ENCODE peak calls at places on chromosome 6, in six cellular contexts. One of them, this sample, is unnamed.

GRCh38 chr6:43437700-43438099 is 10.4 kb downstream of the ABCC10 start:
- DNase-seq in heart left ventricle: no peak
- DNase-seq in aorta: peak; percentile 15
- DNase-seq in neuronal stem cell: no peak
- DNase-seq in CD4-positive, alpha-beta memory T cell: no peak
- DNase-seq in psoas muscle: no peak
- DNase-seq in this sample: no peak

GRCh38 chr6:133817460-133818047 is 71.4 kb upstream of the TCF21 start:
- DNase-seq in heart left ventricle: no peak
- DNase-seq in aorta: no peak
- DNase-seq in neuronal stem cell: no peak
- DNase-seq in CD4-positive, alpha-beta memory T cell: peak; percentile 47
- DNase-seq in psoas muscle: no peak
- DNase-seq in this sample: no peak

GRCh38 chr6:138461647-138462046 is 37.6 kb downstream of the NHSL1 start:
- DNase-seq in heart left ventricle: no peak
- DNase-seq in aorta: no peak
- DNase-seq in neuronal stem cell: no peak
- DNase-seq in CD4-positive, alpha-beta memory T cell: no peak
- DNase-seq in psoas muscle: no peak
- DNase-seq in this sample: no peak

GRCh38 chr6:6221829-6222535 is 98.5 kb downstream of the F13A1 start:
- DNase-seq in heart left ventricle: no peak
- DNase-seq in aorta: no peak
- DNase-seq in neuronal stem cell: no peak
- DNase-seq in CD4-positive, alpha-beta memory T cell: no peak
- DNase-seq in psoas muscle: no peak
- DNase-seq in this sample: no peak

GRCh38 chr6:624979-625378 is 31.9 kb downstream of the HUS1B start:
- DNase-seq in heart left ventricle: no peak
- DNase-seq in aorta: no peak
- DNase-seq in neuronal stem cell: no peak
- DNase-seq in CD4-positive, alpha-beta memory T cell: no peak
- DNase-seq in psoas muscle: no peak
- DNase-seq in this sample: no peak

GRCh38 chr6:13813621-13814175 is 659 bp downstream of the MCUR1 start:
- DNase-seq in heart left ventricle: peak; percentile 79
- DNase-seq in aorta: peak; percentile 90
- DNase-seq in neuronal stem cell: peak; percentile 78
- DNase-seq in CD4-positive, alpha-beta memory T cell: no peak
- DNase-seq in psoas muscle: peak; percentile 77
- DNase-seq in this sample: peak; percentile 89

GRCh38 chr6:72182337-72183246 is 296.2 kb downstream of the RIMS1 start:
- DNase-seq in heart left ventricle: no peak
- DNase-seq in aorta: no peak
- DNase-seq in neuronal stem cell: peak; percentile 58
- DNase-seq in CD4-positive, alpha-beta memory T cell: no peak
- DNase-seq in psoas muscle: peak; percentile 52
- DNase-seq in this sample: peak; percentile 66

GRCh38 chr6:42864602-42865001 is 14.8 kb upstream of the RPL7L1 start:
- DNase-seq in heart left ventricle: no peak
- DNase-seq in aorta: peak; percentile 87
- DNase-seq in neuronal stem cell: no peak
- DNase-seq in CD4-positive, alpha-beta memory T cell: no peak
- DNase-seq in psoas muscle: peak; percentile 60
- DNase-seq in this sample: no peak

GRCh38 chr6:3135668-3136297 is 17.3 kb downstream of the BPHL start:
- DNase-seq in heart left ventricle: no peak
- DNase-seq in aorta: no peak
- DNase-seq in neuronal stem cell: no peak
- DNase-seq in CD4-positive, alpha-beta memory T cell: no peak
- DNase-seq in psoas muscle: no peak
- DNase-seq in this sample: no peak

GRCh38 chr6:89066929-89067646 is 13.5 kb upstream of the PNRC1 start:
- DNase-seq in heart left ventricle: no peak
- DNase-seq in aorta: no peak
- DNase-seq in neuronal stem cell: no peak
- DNase-seq in CD4-positive, alpha-beta memory T cell: no peak
- DNase-seq in psoas muscle: no peak
- DNase-seq in this sample: no peak

GRCh38 chr6:132084811-132085509 is 133.8 kb upstream of the CCN2 start:
- DNase-seq in heart left ventricle: no peak
- DNase-seq in aorta: no peak
- DNase-seq in neuronal stem cell: no peak
- DNase-seq in CD4-positive, alpha-beta memory T cell: no peak
- DNase-seq in psoas muscle: no peak
- DNase-seq in this sample: peak; percentile 32

GRCh38 chr6:74249658-74250057 is 553.7 kb downstream of the CD109 start:
- DNase-seq in heart left ventricle: no peak
- DNase-seq in aorta: no peak
- DNase-seq in neuronal stem cell: no peak
- DNase-seq in CD4-positive, alpha-beta memory T cell: no peak
- DNase-seq in psoas muscle: no peak
- DNase-seq in this sample: no peak

GRCh38 chr6:167336818-167337217 is 11.9 kb downstream of the TTLL2 start:
- DNase-seq in heart left ventricle: no peak
- DNase-seq in aorta: no peak
- DNase-seq in neuronal stem cell: no peak
- DNase-seq in CD4-positive, alpha-beta memory T cell: no peak
- DNase-seq in psoas muscle: no peak
- DNase-seq in this sample: peak; percentile 67

GRCh38 chr6:156685823-156686428 is 91.3 kb upstream of the ARID1B start:
- DNase-seq in heart left ventricle: no peak
- DNase-seq in aorta: no peak
- DNase-seq in neuronal stem cell: no peak
- DNase-seq in CD4-positive, alpha-beta memory T cell: no peak
- DNase-seq in psoas muscle: no peak
- DNase-seq in this sample: no peak

GRCh38 chr6:34145161-34146020 is 496 bp downstream of the GRM4 start:
- DNase-seq in heart left ventricle: peak; percentile 24
- DNase-seq in aorta: peak; percentile 78
- DNase-seq in neuronal stem cell: peak; percentile 45
- DNase-seq in CD4-positive, alpha-beta memory T cell: no peak
- DNase-seq in psoas muscle: peak; percentile 51
- DNase-seq in this sample: peak; percentile 56

GRCh38 chr6:116101790-116102189 is 1.1 kb downstream of the NT5DC1 start:
- DNase-seq in heart left ventricle: no peak
- DNase-seq in aorta: no peak
- DNase-seq in neuronal stem cell: no peak
- DNase-seq in CD4-positive, alpha-beta memory T cell: no peak
- DNase-seq in psoas muscle: no peak
- DNase-seq in this sample: no peak

GRCh38 chr6:136087986-136088385 is 162.1 kb downstream of the MTFR2 start:
- DNase-seq in heart left ventricle: no peak
- DNase-seq in aorta: no peak
- DNase-seq in neuronal stem cell: no peak
- DNase-seq in CD4-positive, alpha-beta memory T cell: no peak
- DNase-seq in psoas muscle: no peak
- DNase-seq in this sample: no peak

DNA sequence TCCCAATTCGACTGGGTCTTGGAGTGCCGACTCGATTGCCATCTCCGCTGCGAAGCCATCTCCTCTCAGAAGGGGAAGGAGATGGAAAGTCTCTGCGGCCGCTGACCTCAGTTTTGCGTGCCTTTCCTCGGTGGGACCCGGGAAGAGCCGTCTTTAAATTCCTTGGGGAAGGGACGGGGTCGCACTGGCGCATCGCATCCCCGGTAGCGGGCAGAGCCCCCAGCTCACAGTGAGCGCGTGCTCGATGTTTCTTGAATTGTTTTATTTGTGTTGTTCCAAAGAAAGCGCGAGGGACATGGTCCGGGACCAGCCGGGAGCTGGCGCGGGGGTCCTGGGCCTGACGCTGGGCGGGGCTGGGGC is 254 bp upstream of the TIAM2 start:
- DNase-seq in heart left ventricle: no peak
- DNase-seq in aorta: no peak
- DNase-seq in neuronal stem cell: peak; percentile 27
- DNase-seq in CD4-positive, alpha-beta memory T cell: no peak
- DNase-seq in psoas muscle: no peak
- DNase-seq in this sample: no peak
- H3K4me3 ChIP-seq in heart left ventricle: peak overlapping the region; percentile 63
- H3K4me3 ChIP-seq in aorta: peak overlapping the region; percentile 75
- H3K4me3 ChIP-seq in neuronal stem cell: peak overlapping the region; percentile 72
- H3K4me3 ChIP-seq in CD4-positive, alpha-beta memory T cell: no peak overlapping the region
- H3K4me3 ChIP-seq in psoas muscle: peak overlapping the region; percentile 80
- H3K4me3 ChIP-seq in this sample: no peak overlapping the region

DNA sequence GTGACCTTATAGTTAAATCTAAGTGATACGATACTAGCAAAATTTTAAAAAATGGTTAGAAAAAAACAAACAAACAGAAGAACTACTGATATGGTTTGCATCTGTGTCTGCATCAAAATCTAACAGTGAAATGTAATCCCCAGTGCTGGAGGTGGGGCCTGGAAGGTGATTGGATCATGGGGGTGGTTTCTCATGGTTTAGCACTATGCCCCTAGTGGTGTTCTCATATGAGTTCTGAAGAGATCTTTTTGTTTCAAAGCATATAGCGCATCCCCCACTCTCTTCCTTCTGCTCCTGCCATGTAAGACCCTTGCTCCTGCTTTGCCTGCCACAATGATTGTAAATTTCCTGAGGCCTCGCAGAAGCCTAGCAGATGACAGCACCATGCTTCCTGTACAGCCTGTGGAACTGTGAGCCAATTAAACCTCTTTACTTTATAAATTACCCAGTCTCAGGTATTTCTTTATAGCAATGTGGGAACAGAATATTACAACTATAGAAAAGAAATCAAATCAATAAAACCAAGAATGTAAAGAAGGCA is 5.4 kb downstream of the FBXL4 start:
- DNase-seq in heart left ventricle: no peak
- DNase-seq in aorta: no peak
- DNase-seq in neuronal stem cell: no peak
- DNase-seq in CD4-positive, alpha-beta memory T cell: no peak
- DNase-seq in psoas muscle: no peak
- DNase-seq in this sample: no peak
- H3K9me3 ChIP-seq in heart left ventricle: peaks cover 24% of the 10 kb centered on the region
- H3K9me3 ChIP-seq in aorta: no peaks in the 10 kb centered on the region
- H3K9me3 ChIP-seq in neuronal stem cell: peaks cover 39% of the 10 kb centered on the region
- H3K9me3 ChIP-seq in CD4-positive, alpha-beta memory T cell: peaks cover 9% of the 10 kb centered on the region
- H3K9me3 ChIP-seq in psoas muscle: peaks cover 14% of the 10 kb centered on the region
- H3K9me3 ChIP-seq in this sample: peaks cover 10% of the 10 kb centered on the region

DNA sequence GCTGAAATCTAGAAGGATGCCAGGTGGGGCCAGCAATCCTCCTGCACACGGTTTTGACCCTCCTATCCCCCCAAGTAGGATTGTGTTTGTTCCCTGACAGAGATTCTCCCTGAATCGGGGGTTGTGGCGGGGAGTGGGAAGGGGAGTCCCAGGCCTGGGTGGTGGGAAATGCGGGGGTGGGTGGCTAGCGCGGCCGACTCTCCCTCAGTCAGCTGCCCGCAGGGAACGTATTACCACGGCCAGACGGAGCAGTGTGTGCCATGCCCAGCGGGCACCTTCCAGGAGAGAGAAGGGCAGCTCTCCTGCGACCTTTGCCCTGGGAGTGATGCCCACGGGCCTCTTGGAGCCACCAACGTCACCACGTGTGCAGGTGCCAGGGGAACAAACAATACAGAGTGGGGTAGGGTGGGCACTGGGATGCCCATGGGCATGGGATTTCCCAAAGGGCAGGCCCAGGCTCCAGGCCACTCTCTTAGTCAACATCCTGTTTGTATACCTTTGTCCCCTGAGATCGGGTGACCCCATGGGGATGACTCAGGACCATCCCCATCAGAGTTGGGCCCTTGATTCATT is 16.1 kb upstream of the ZNF76 start:
- DNase-seq in heart left ventricle: no peak
- DNase-seq in aorta: no peak
- DNase-seq in neuronal stem cell: no peak
- DNase-seq in CD4-positive, alpha-beta memory T cell: no peak
- DNase-seq in psoas muscle: no peak
- DNase-seq in this sample: no peak
- H3K36me3 ChIP-seq in heart left ventricle: peaks cover 37% of the 10 kb centered on the region
- H3K36me3 ChIP-seq in aorta: no peaks in the 10 kb centered on the region
- H3K36me3 ChIP-seq in neuronal stem cell: peaks cover 95% of the 10 kb centered on the region
- H3K36me3 ChIP-seq in CD4-positive, alpha-beta memory T cell: no peaks in the 10 kb centered on the region
- H3K36me3 ChIP-seq in psoas muscle: peaks cover 8% of the 10 kb centered on the region
- H3K36me3 ChIP-seq in this sample: peaks cover 14% of the 10 kb centered on the region

DNA sequence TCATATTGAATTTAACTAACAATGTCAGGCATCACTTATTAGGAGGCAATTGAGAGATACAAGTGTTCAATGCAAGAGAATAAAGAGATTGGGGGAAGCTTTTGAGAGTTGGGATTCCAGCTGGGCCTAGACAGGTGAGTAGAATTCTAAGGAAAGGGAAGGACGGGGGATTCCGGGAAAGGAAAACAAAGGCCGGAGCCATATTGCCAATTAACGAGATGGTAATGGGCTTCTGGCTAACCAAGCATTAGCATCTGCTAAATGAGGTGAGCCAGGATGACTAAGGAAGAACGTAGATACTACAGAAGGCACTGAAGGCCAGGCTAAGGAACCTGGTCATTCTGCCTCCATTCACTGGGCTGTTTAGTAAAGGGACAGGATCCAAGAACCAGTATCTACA is 10.5 kb downstream of the FYN start:
- DNase-seq in heart left ventricle: no peak
- DNase-seq in aorta: no peak
- DNase-seq in neuronal stem cell: no peak
- DNase-seq in CD4-positive, alpha-beta memory T cell: no peak
- DNase-seq in psoas muscle: no peak
- DNase-seq in this sample: no peak
- H3K4me3 ChIP-seq in heart left ventricle: no peak overlapping the region
- H3K4me3 ChIP-seq in aorta: no peak overlapping the region
- H3K4me3 ChIP-seq in neuronal stem cell: no peak overlapping the region
- H3K4me3 ChIP-seq in CD4-positive, alpha-beta memory T cell: no peak overlapping the region
- H3K4me3 ChIP-seq in psoas muscle: no peak overlapping the region
- H3K4me3 ChIP-seq in this sample: no peak overlapping the region

GRCh38 chr6:15615837-15616236 is 47.0 kb downstream of the DTNBP1 start:
- DNase-seq in heart left ventricle: no peak
- DNase-seq in aorta: no peak
- DNase-seq in neuronal stem cell: no peak
- DNase-seq in CD4-positive, alpha-beta memory T cell: no peak
- DNase-seq in psoas muscle: no peak
- DNase-seq in this sample: no peak
- H3K9me3 ChIP-seq in heart left ventricle: no peaks in the 10 kb centered on the region
- H3K9me3 ChIP-seq in aorta: no peaks in the 10 kb centered on the region
- H3K9me3 ChIP-seq in neuronal stem cell: peaks cover 9% of the 10 kb centered on the region
- H3K9me3 ChIP-seq in CD4-positive, alpha-beta memory T cell: no peaks in the 10 kb centered on the region
- H3K9me3 ChIP-seq in psoas muscle: peaks cover 4% of the 10 kb centered on the region
- H3K9me3 ChIP-seq in this sample: no peaks in the 10 kb centered on the region